ENCODE peak calls at places on chromosomes 3 and 15, in six cellular contexts. One of them, this sample, is unnamed.

GRCh38 chr3:190709351-190709773 is 153.1 kb downstream of the GMNC start:
- DNase-seq in PC-3: peak
- DNase-seq in fibroblast of lung: peak
- DNase-seq in stimulated activated CD8-positive, alpha-beta memory T cell treated with anti-CD3 and anti-CD28 coated beads, Interleukin-4, amount 100 ng/mL, for 48 hours: no peak
- DNase-seq in frontal cortex: no peak
- DNase-seq in naive thymus-derived CD8-positive, alpha-beta T cell: no peak
- DNase-seq in this sample: no peak

GRCh38 chr3:64595253-64595694 is 92.5 kb downstream of the ADAMTS9 start:
- DNase-seq in PC-3: peak
- DNase-seq in fibroblast of lung: peak
- DNase-seq in stimulated activated CD8-positive, alpha-beta memory T cell treated with anti-CD3 and anti-CD28 coated beads, Interleukin-4, amount 100 ng/mL, for 48 hours: no peak
- DNase-seq in frontal cortex: no peak
- DNase-seq in naive thymus-derived CD8-positive, alpha-beta T cell: no peak
- DNase-seq in this sample: no peak

GRCh38 chr3:15289661-15290060 is 42.7 kb downstream of the SH3BP5 start:
- DNase-seq in PC-3: no peak
- DNase-seq in fibroblast of lung: no peak
- DNase-seq in stimulated activated CD8-positive, alpha-beta memory T cell treated with anti-CD3 and anti-CD28 coated beads, Interleukin-4, amount 100 ng/mL, for 48 hours: no peak
- DNase-seq in frontal cortex: no peak
- DNase-seq in naive thymus-derived CD8-positive, alpha-beta T cell: no peak
- DNase-seq in this sample: no peak

GRCh38 chr3:150036780-150037179 is 66.1 kb upstream of the PFN2 start:
- DNase-seq in PC-3: no peak
- DNase-seq in fibroblast of lung: no peak
- DNase-seq in stimulated activated CD8-positive, alpha-beta memory T cell treated with anti-CD3 and anti-CD28 coated beads, Interleukin-4, amount 100 ng/mL, for 48 hours: no peak
- DNase-seq in frontal cortex: no peak
- DNase-seq in naive thymus-derived CD8-positive, alpha-beta T cell: no peak
- DNase-seq in this sample: no peak

GRCh38 chr3:167861649-167862048 is 126.1 kb downstream of the SERPINI1 start:
- DNase-seq in PC-3: peak
- DNase-seq in fibroblast of lung: peak
- DNase-seq in stimulated activated CD8-positive, alpha-beta memory T cell treated with anti-CD3 and anti-CD28 coated beads, Interleukin-4, amount 100 ng/mL, for 48 hours: no peak
- DNase-seq in frontal cortex: no peak
- DNase-seq in naive thymus-derived CD8-positive, alpha-beta T cell: no peak
- DNase-seq in this sample: no peak

GRCh38 chr3:27127195-27127594 is 242.0 kb downstream of the NEK10 start:
- DNase-seq in PC-3: no peak
- DNase-seq in fibroblast of lung: no peak
- DNase-seq in stimulated activated CD8-positive, alpha-beta memory T cell treated with anti-CD3 and anti-CD28 coated beads, Interleukin-4, amount 100 ng/mL, for 48 hours: no peak
- DNase-seq in frontal cortex: no peak
- DNase-seq in naive thymus-derived CD8-positive, alpha-beta T cell: no peak
- DNase-seq in this sample: no peak

GRCh38 chr3:42720126-42720525 is 17.5 kb upstream of the HHATL start:
- DNase-seq in PC-3: peak
- DNase-seq in fibroblast of lung: no peak
- DNase-seq in stimulated activated CD8-positive, alpha-beta memory T cell treated with anti-CD3 and anti-CD28 coated beads, Interleukin-4, amount 100 ng/mL, for 48 hours: no peak
- DNase-seq in frontal cortex: no peak
- DNase-seq in naive thymus-derived CD8-positive, alpha-beta T cell: no peak
- DNase-seq in this sample: no peak

GRCh38 chr3:16328124-16328523 is 63.1 kb downstream of the OXNAD1 start:
- DNase-seq in PC-3: no peak
- DNase-seq in fibroblast of lung: no peak
- DNase-seq in stimulated activated CD8-positive, alpha-beta memory T cell treated with anti-CD3 and anti-CD28 coated beads, Interleukin-4, amount 100 ng/mL, for 48 hours: no peak
- DNase-seq in frontal cortex: no peak
- DNase-seq in naive thymus-derived CD8-positive, alpha-beta T cell: no peak
- DNase-seq in this sample: no peak

GRCh38 chr3:197183582-197183981 is 114.8 kb downstream of the DLG1 start:
- DNase-seq in PC-3: no peak
- DNase-seq in fibroblast of lung: no peak
- DNase-seq in stimulated activated CD8-positive, alpha-beta memory T cell treated with anti-CD3 and anti-CD28 coated beads, Interleukin-4, amount 100 ng/mL, for 48 hours: no peak
- DNase-seq in frontal cortex: no peak
- DNase-seq in naive thymus-derived CD8-positive, alpha-beta T cell: no peak
- DNase-seq in this sample: no peak

GRCh38 chr3:196060834-196061233 is 21.1 kb downstream of the TFRC start:
- DNase-seq in PC-3: no peak
- DNase-seq in fibroblast of lung: no peak
- DNase-seq in stimulated activated CD8-positive, alpha-beta memory T cell treated with anti-CD3 and anti-CD28 coated beads, Interleukin-4, amount 100 ng/mL, for 48 hours: no peak
- DNase-seq in frontal cortex: no peak
- DNase-seq in naive thymus-derived CD8-positive, alpha-beta T cell: no peak
- DNase-seq in this sample: no peak

GRCh38 chr3:39541917-39542329 is 74.4 kb downstream of the MOBP start:
- DNase-seq in PC-3: peak
- DNase-seq in fibroblast of lung: peak
- DNase-seq in stimulated activated CD8-positive, alpha-beta memory T cell treated with anti-CD3 and anti-CD28 coated beads, Interleukin-4, amount 100 ng/mL, for 48 hours: no peak
- DNase-seq in frontal cortex: no peak
- DNase-seq in naive thymus-derived CD8-positive, alpha-beta T cell: no peak
- DNase-seq in this sample: no peak

GRCh38 chr3:46271910-46272309 is 29.6 kb downstream of the CCR3 start:
- DNase-seq in PC-3: peak
- DNase-seq in fibroblast of lung: no peak
- DNase-seq in stimulated activated CD8-positive, alpha-beta memory T cell treated with anti-CD3 and anti-CD28 coated beads, Interleukin-4, amount 100 ng/mL, for 48 hours: no peak
- DNase-seq in frontal cortex: no peak
- DNase-seq in naive thymus-derived CD8-positive, alpha-beta T cell: no peak
- DNase-seq in this sample: no peak

GRCh38 chr3:175029828-175030227 is 170.7 kb downstream of the NAALADL2 start:
- DNase-seq in PC-3: no peak
- DNase-seq in fibroblast of lung: no peak
- DNase-seq in stimulated activated CD8-positive, alpha-beta memory T cell treated with anti-CD3 and anti-CD28 coated beads, Interleukin-4, amount 100 ng/mL, for 48 hours: no peak
- DNase-seq in frontal cortex: no peak
- DNase-seq in naive thymus-derived CD8-positive, alpha-beta T cell: no peak
- DNase-seq in this sample: no peak

GRCh38 chr15:53978248-53978906 is at the start of gene UNC13C:
- DNase-seq in PC-3: no peak
- DNase-seq in fibroblast of lung: peak
- DNase-seq in stimulated activated CD8-positive, alpha-beta memory T cell treated with anti-CD3 and anti-CD28 coated beads, Interleukin-4, amount 100 ng/mL, for 48 hours: no peak
- DNase-seq in frontal cortex: no peak
- DNase-seq in naive thymus-derived CD8-positive, alpha-beta T cell: no peak
- DNase-seq in this sample: no peak

GRCh38 chr3:61940241-61940640 is 378.9 kb downstream of the PTPRG start:
- DNase-seq in PC-3: no peak
- DNase-seq in fibroblast of lung: no peak
- DNase-seq in stimulated activated CD8-positive, alpha-beta memory T cell treated with anti-CD3 and anti-CD28 coated beads, Interleukin-4, amount 100 ng/mL, for 48 hours: no peak
- DNase-seq in frontal cortex: no peak
- DNase-seq in naive thymus-derived CD8-positive, alpha-beta T cell: no peak
- DNase-seq in this sample: no peak

GRCh38 chr15:80977627-80978036 is 12.0 kb downstream of the MESD start:
- DNase-seq in PC-3: peak
- DNase-seq in fibroblast of lung: peak
- DNase-seq in stimulated activated CD8-positive, alpha-beta memory T cell treated with anti-CD3 and anti-CD28 coated beads, Interleukin-4, amount 100 ng/mL, for 48 hours: peak
- DNase-seq in frontal cortex: no peak
- DNase-seq in naive thymus-derived CD8-positive, alpha-beta T cell: no peak
- DNase-seq in this sample: no peak

GRCh38 chr3:142609136-142609535 is 12.9 kb downstream of the PLS1 start:
- DNase-seq in PC-3: peak
- DNase-seq in fibroblast of lung: no peak
- DNase-seq in stimulated activated CD8-positive, alpha-beta memory T cell treated with anti-CD3 and anti-CD28 coated beads, Interleukin-4, amount 100 ng/mL, for 48 hours: no peak
- DNase-seq in frontal cortex: no peak
- DNase-seq in naive thymus-derived CD8-positive, alpha-beta T cell: no peak
- DNase-seq in this sample: no peak

GRCh38 chr15:101031203-101031602 is 112.0 kb downstream of the LRRK1 start:
- DNase-seq in PC-3: peak
- DNase-seq in fibroblast of lung: peak
- DNase-seq in stimulated activated CD8-positive, alpha-beta memory T cell treated with anti-CD3 and anti-CD28 coated beads, Interleukin-4, amount 100 ng/mL, for 48 hours: no peak
- DNase-seq in frontal cortex: no peak
- DNase-seq in naive thymus-derived CD8-positive, alpha-beta T cell: no peak
- DNase-seq in this sample: no peak

This sample was measured in KG1.